ENCODE peak calls at places on chromosomes 1 and 21, in ten cellular contexts. U is stomach, M is HCT116, T is adrenal gland, K is body of pancreas, V is transverse colon, W is Peyer's patch, F is uterus, I is heart left ventricle, D is IMR-90. X is an unnamed sample.
A peak's percentile ranks its signal among the peaks of the same experiment; 100 is the strongest.

GRCh38 chr1:53740621-53741105 is 1.7 kb upstream of the GLIS1 start:
- DNase-seq in U (no peak), M (no peak), T (no peak), K (no peak), V (no peak), W (no peak), F (no peak), I (no peak), D (peak; percentile 87), X (no peak)

GRCh38 chr1:66519988-66520387 is 14.0 kb upstream of the SGIP1 start:
- DNase-seq in U (no peak), M (no peak), T (no peak), K (no peak), V (no peak), W (no peak), F (no peak), I (no peak), D (no peak), X (no peak)

GRCh38 chr1:230170610-230171009 is 103.6 kb downstream of the GALNT2 start:
- DNase-seq in U (no peak), M (no peak), T (no peak), K (no peak), V (no peak), W (no peak), F (peak; percentile 3), I (no peak), D (peak; percentile 18), X (peak; percentile 5)

GRCh38 chr1:207713529-207713928 is 38.3 kb upstream of the CD46 start:
- DNase-seq in U (no peak), M (no peak), T (no peak), K (no peak), V (no peak), W (no peak), F (no peak), I (no peak), D (no peak), X (no peak)

GRCh38 chr21:32257952-32258785 is 20.7 kb downstream of the MIS18A start:
- DNase-seq in U (peak; percentile 73), M (peak; percentile 62), T (peak; percentile 84), K (peak; percentile 84), V (peak; percentile 69), W (no peak), F (peak; percentile 70), I (peak; percentile 76), D (peak; percentile 85), X (peak; percentile 75)

GRCh38 chr1:49200738-49201137 is 424.0 kb upstream of the BEND5 start:
- DNase-seq in U (no peak), M (no peak), T (no peak), K (no peak), V (no peak), W (no peak), F (no peak), I (no peak), D (no peak), X (no peak)

GRCh38 chr1:183234660-183235476 is 48.8 kb downstream of the LAMC2 start:
- DNase-seq in U (peak; percentile 45), M (peak; percentile 62), T (peak; percentile 74), K (peak; percentile 32), V (peak; percentile 33), W (no peak), F (peak; percentile 92), I (peak; percentile 69), D (peak; percentile 98), X (peak; percentile 78)

GRCh38 chr1:115647000-115647399 is 5.2 kb downstream of the VANGL1 start:
- DNase-seq in U (no peak), M (no peak), T (peak; percentile 67), K (no peak), V (peak; percentile 17), W (no peak), F (no peak), I (no peak), D (peak; percentile 28), X (no peak)

GRCh38 chr1:11215018-11216005 is 26.2 kb downstream of the ANGPTL7 start:
- DNase-seq in U (no peak), M (no peak), T (no peak), K (no peak), V (no peak), W (no peak), F (no peak), I (no peak), D (no peak), X (no peak)

GRCh38 chr1:11211461-11211860 is 22.3 kb downstream of the ANGPTL7 start:
- DNase-seq in U (no peak), M (no peak), T (no peak), K (no peak), V (no peak), W (no peak), F (no peak), I (no peak), D (no peak), X (no peak)

GRCh38 chr1:11211925-11212587 is 22.9 kb downstream of the ANGPTL7 start:
- DNase-seq in U (no peak), M (no peak), T (no peak), K (no peak), V (no peak), W (no peak), F (no peak), I (no peak), D (no peak), X (no peak)

DNA sequence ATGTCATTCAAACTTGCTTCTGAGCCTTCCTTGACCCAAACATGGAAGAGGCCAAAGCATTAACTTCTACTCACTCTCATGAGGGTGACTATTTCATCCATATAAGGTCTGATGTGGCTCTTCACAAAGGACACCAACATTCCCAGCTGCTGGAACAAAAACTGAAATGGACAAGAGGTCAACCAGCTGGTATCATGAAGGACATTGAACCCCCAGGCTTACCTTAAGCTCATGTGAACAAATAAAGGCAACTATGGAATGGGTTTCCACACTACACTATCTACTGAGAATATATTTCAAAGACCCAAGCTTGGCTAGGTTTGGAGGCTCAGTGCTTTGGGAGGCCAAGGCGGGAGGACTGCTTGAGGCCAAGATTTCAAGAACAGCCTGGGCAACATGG is 26.9 kb downstream of the ANGPTL7 start:
- DNase-seq in U (no peak), M (no peak), T (no peak), K (no peak), V (no peak), W (no peak), F (no peak), I (no peak), D (no peak), X (no peak)
- H3K27ac ChIP-seq in U (no peak overlapping the region), M (no peak overlapping the region), T (no peak overlapping the region), K (no peak overlapping the region), V (no peak overlapping the region), W (no peak overlapping the region), F (no peak overlapping the region), I (no peak overlapping the region), D (no peak overlapping the region), X (no peak overlapping the region)

DNA sequence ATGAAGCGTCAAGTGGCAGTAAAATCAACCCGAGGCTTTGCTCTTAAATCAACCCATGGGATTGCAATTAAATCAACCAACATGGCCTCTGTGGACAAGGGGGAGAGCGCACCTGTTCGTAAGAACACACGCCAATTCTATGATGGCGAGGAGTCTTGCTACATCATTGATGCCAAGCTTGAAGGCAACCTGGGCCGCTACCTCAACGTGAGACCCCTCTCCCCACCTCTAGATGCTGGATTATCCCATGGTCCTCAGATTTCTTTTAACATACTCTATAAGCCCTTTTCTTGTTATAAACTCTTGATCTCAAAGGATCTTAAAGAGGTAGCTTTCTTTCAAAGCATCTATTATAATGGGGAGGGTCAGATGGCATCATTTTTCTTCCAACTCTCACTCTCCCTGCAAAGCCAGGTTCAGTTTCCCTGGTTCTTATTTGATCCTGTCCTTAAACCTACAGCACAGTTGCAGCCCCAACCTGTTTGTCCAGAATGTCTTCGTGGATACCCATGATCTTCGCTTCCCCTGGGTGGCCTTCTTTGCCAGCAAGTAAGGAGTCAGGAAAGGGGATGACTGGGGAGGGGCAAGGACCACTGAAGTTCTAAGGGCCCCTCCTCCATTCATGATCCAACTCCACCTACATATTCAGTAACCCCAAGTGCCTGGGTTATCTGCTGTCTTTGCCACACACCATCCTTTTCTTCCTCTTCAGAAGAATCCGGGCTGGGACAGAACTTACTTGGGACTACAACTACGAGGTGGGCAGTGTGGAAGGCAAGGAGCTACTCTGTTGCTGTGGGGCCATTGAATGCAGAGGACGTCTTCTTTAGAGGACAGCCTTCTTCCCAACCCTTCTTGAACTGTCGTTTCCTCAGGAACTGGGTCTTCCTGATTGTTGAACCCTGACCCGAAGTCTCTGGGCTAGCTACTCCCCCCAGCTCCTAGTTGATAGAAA is 10.8 kb downstream of the CERS2 start:
- DNase-seq in U (no peak), M (no peak), T (peak; percentile 12), K (no peak), V (no peak), W (no peak), F (no peak), I (no peak), D (no peak), X (no peak)
- TF ChIP-seq POLR2A in U (no peak), M (no peak), T (no peak), K (no peak), V (no peak), W (no peak), F (no peak), I (no peak), D (no peak), X (no peak)

DNA sequence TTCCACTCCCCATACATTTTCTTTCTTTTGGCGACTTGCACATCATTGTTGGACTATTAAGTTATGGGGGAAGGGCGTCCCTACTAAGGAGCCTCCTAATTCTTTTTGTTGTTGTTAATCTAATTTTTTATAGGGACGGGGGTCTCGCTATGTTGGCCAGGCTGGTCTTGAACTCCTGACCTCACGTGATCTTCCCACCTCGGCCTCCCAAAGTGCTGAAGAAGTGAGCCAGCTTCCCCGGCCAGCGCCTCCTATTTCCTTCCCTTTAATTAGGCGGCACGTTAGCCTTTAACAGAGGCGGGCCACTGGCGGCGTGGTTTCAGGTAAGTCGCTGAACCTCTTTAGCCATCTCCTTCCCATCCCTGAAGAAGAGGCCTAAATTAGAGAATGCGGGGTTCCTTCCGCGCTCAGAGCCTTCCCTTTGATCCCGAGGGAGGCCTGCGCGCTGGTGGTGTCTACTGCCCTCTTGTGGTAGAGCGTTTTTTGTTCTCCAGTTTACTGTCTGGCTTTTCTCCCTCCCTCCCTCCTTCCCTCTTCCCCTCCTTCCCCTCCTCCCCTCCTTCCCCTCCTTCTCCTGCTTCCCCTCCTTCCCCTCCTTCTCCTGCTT is 38.1 kb downstream of the TNFRSF9 start:
- DNase-seq in U (peak; percentile 65), M (peak; percentile 67), T (peak; percentile 55), K (peak; percentile 58), V (peak; percentile 54), W (peak; percentile 36), F (peak; percentile 50), I (peak; percentile 48), D (peak; percentile 70), X (peak; percentile 15)
- H3K4me3 ChIP-seq in U (peak overlapping the region; percentile 24), M (no peak overlapping the region), T (no peak overlapping the region), K (no peak overlapping the region), V (no peak overlapping the region), W (no peak overlapping the region), F (no peak overlapping the region), I (peak overlapping the region; percentile 4), D (no peak overlapping the region), X (no peak overlapping the region)

GRCh38 chr1:110233861-110234260 is 23.7 kb downstream of the KCNC4 start:
- DNase-seq in U (no peak), M (no peak), T (no peak), K (no peak), V (no peak), W (no peak), F (no peak), I (no peak), D (no peak), X (no peak)

GRCh38 chr1:110237406-110238152 is 27.5 kb downstream of the KCNC4 start:
- DNase-seq in U (no peak), M (no peak), T (no peak), K (no peak), V (no peak), W (no peak), F (no peak), I (peak; percentile 47), D (no peak), X (no peak)

GRCh38 chr1:110234691-110235090 is 24.6 kb downstream of the KCNC4 start:
- DNase-seq in U (no peak), M (no peak), T (no peak), K (no peak), V (no peak), W (no peak), F (no peak), I (no peak), D (peak; percentile 33), X (no peak)

GRCh38 chr1:110235181-110235838 is 25.2 kb downstream of the KCNC4 start:
- DNase-seq in U (peak; percentile 66), M (no peak), T (no peak), K (peak; percentile 38), V (no peak), W (no peak), F (peak; percentile 42), I (no peak), D (no peak), X (peak; percentile 82)

GRCh38 chr1:110235839-110236682 is 25.9 kb downstream of the KCNC4 start:
- DNase-seq in U (no peak), M (peak; percentile 39), T (no peak), K (no peak), V (no peak), W (no peak), F (no peak), I (no peak), D (peak; percentile 85), X (peak; percentile 49)
- H3K27ac ChIP-seq in U (peak overlapping the region; percentile 78), M (peak overlapping the region; percentile 35), T (peak overlapping the region; percentile 34), K (peak overlapping the region; percentile 40), V (no peak overlapping the region), W (no peak overlapping the region), F (peak overlapping the region; percentile 45), I (peak overlapping the region; percentile 69), D (no peak overlapping the region), X (peak overlapping the region; percentile 3)

X was measured in ovary.